ENCODE peak calls at places on chromosomes 6 and 20, in seven cellular contexts. T is nephron progenitor cell, K is fibroblast of the aortic adventitia, Z is epithelial cell of esophagus, C is upper lobe of left lung, W is dorsolateral prefrontal cortex, H is brain microvascular endothelial cell. Y is an unnamed sample.
A peak's percentile ranks its signal among the peaks of the same experiment; 100 is the strongest.

GRCh38 chr20:62499758-62500236 is 24.0 kb upstream of the GATA5 start:
- DNase-seq in T (no peak), K (no peak), Z (no peak), C (no peak), W (no peak), H (no peak), Y (no peak)

GRCh38 chr6:119112856-119113530 is 34.5 kb upstream of the FAM184A start:
- DNase-seq in T (no peak), K (peak; percentile 27), Z (no peak), C (no peak), W (no peak), H (no peak), Y (no peak)

GRCh38 chr6:28384143-28384533 is 15.4 kb downstream of the ZSCAN12 start:
- DNase-seq in T (no peak), K (no peak), Z (no peak), C (no peak), W (no peak), H (no peak), Y (no peak)

GRCh38 chr20:4076033-4076432 is 60.7 kb upstream of the RNF24 start:
- DNase-seq in T (no peak), K (no peak), Z (no peak), C (no peak), W (no peak), H (no peak), Y (no peak)

GRCh38 chr6:63440057-63440456 is 120.3 kb upstream of the LGSN start:
- DNase-seq in T (no peak), K (no peak), Z (no peak), C (no peak), W (no peak), H (no peak), Y (no peak)

GRCh38 chr6:127582777-127583462 is 5.9 kb downstream of the C6orf58 start:
- DNase-seq in T (no peak), K (peak; percentile 72), Z (peak; percentile 87), C (no peak), W (no peak), H (peak; percentile 75), Y (no peak)

GRCh38 chr6:128350416-128351254 is 169.8 kb downstream of the PTPRK start:
- DNase-seq in T (no peak), K (peak; percentile 21), Z (peak; percentile 87), C (no peak), W (no peak), H (peak; percentile 24), Y (no peak)

GRCh38 chr6:53014744-53015143 is 19.7 kb upstream of the GSTA4 start:
- DNase-seq in T (no peak), K (peak; percentile 57), Z (peak; percentile 17), C (no peak), W (no peak), H (no peak), Y (no peak)

GRCh38 chr6:12165297-12165696 is 124.9 kb upstream of the EDN1 start:
- DNase-seq in T (no peak), K (no peak), Z (no peak), C (no peak), W (no peak), H (no peak), Y (no peak)

GRCh38 chr6:22747576-22747975 is 178.2 kb downstream of the HDGFL1 start:
- DNase-seq in T (no peak), K (no peak), Z (no peak), C (no peak), W (no peak), H (no peak), Y (no peak)

GRCh38 chr20:51029963-51030930 is 7.3 kb upstream of the KCNG1 start:
- DNase-seq in T (no peak), K (peak; percentile 68), Z (no peak), C (no peak), W (no peak), H (no peak), Y (no peak)

GRCh38 chr6:1917628-1918371 is 308.1 kb downstream of the FOXC1 start:
- DNase-seq in T (no peak), K (peak; percentile 56), Z (peak; percentile 94), C (no peak), W (peak; percentile 55), H (peak; percentile 78), Y (no peak)

GRCh38 chr20:4329232-4329631 is 313.9 kb upstream of the RNF24 start:
- DNase-seq in T (no peak), K (no peak), Z (no peak), C (no peak), W (no peak), H (no peak), Y (no peak)

GRCh38 chr6:95087394-95088097 is 489.8 kb upstream of the MANEA start:
- DNase-seq in T (no peak), K (peak; percentile 91), Z (peak; percentile 96), C (no peak), W (no peak), H (peak; percentile 78), Y (no peak)

GRCh38 chr6:161631676-161632194 is 357.9 kb upstream of the AGPAT4 start:
- DNase-seq in T (no peak), K (peak; percentile 59), Z (no peak), C (no peak), W (no peak), H (peak; percentile 86), Y (no peak)

GRCh38 chr20:1885940-1886693 is 9.1 kb upstream of the SIRPA start:
- DNase-seq in T (no peak), K (no peak), Z (no peak), C (no peak), W (no peak), H (no peak), Y (no peak)

GRCh38 chr20:47296950-47297349 is 59.5 kb downstream of the ZMYND8 start:
- DNase-seq in T (no peak), K (peak; percentile 20), Z (no peak), C (no peak), W (no peak), H (no peak), Y (no peak)

GRCh38 chr20:4856022-4856755 is 134.5 kb downstream of the PRND start:
- DNase-seq in T (no peak), K (no peak), Z (no peak), C (no peak), W (no peak), H (no peak), Y (no peak)

GRCh38 chr6:14211596-14211961 is 94.0 kb downstream of the CD83 start:
- DNase-seq in T (peak; percentile 51), K (peak; percentile 44), Z (peak; percentile 31), C (peak; percentile 59), W (peak; percentile 11), H (peak; percentile 23), Y (no peak)

GRCh38 chr6:120410586-120410985 is 923.7 kb downstream of the TBC1D32 start:
- DNase-seq in T (no peak), K (no peak), Z (peak; percentile 32), C (no peak), W (no peak), H (no peak), Y (no peak)

DNA sequence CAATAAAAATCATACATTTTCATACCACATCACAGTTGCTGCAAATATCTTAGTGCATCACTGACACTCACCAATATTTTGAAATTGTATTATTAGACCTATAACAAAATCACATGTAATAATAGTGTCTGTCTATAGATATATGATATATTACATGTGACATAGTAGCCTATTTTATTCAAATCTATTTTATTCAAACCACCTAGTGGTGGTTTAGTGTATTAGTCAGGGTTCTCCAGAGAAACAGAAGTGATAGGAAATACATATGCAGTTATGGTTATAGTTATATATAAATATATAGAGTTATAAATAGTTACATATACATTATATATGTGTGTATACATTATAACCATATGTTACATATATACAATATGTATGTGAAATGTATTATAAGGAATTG is 366.5 kb upstream of the ARID1B start:
- DNase-seq in T (no peak), K (no peak), Z (no peak), C (no peak), W (no peak), H (no peak), Y (no peak)
- TF ChIP-seq CTCF in T (peak; percentile 27), K (peak; percentile 4), Z (peak; percentile 8), C (no peak), W (peak; percentile 31), H (peak; percentile 4), Y (no peak)

DNA sequence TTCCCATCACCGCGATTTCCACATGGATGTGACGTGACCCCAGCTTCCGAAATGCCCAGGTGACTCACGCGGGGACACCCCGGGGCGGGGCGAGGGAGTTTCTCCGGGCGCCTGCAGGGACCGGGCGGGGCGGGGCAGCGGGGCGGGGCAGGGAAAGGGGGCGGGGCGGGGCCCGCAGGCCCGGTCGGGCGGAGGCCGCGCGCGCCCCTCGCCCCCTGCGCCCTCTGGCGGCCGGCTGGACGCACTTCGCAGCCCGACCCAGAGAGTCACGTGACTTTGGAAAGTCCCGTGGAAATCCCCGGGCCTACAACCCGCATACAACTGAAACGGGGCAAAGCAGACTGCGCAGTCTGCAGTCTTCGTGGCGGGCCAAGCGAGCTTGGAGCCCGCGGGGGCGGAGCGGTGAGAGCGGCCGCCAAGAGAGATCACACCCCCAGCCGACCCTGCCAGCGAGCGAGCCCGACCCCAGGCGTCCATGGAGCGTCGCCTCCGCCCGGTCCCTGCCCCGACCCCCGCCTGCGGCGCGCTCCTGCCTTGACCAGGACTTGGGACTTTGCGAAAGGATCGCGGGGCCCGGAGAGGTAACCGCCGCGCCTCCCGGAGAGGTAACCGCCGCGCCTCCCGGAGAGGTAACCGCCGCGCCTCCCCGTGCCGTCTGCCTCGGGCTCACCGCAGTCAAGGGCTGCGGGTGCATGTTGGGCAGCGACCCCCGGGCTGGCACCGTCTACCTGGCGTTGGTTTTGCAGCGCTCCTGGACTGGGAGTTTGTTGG is at the start of gene TNFAIP3:
- DNase-seq in T (peak; percentile 90), K (peak; percentile 95), Z (peak; percentile 95), C (peak; percentile 96), W (peak; percentile 72), H (peak; percentile 91), Y (peak; percentile 80)
- TF ChIP-seq CTCF in T (peak; percentile 43), K (peak; percentile 64), Z (peak; percentile 53), C (peak; percentile 98), W (peak; percentile 86), H (peak; percentile 69), Y (peak; percentile 70)

DNA sequence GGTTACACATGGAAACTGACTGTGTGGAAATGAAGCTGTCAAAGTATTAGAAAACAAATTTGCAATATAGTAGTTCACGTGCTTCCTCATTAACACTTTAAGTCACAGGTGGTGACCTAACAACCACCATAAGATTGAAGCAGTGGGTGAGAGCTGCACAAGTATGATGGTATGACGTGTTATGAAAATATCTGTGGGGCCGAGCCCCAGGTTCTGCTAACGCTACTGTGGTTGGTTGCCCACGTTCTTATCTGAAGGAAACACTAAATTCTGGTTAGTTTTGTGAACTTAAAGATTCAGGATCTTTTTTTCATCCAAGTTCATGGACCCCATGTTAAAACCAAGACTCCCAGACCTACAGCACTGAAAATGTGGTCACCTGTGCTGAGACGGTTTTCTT is 243.0 kb upstream of the RIN2 start:
- DNase-seq in T (no peak), K (no peak), Z (no peak), C (no peak), W (no peak), H (no peak), Y (no peak)
- TF ChIP-seq CTCF in T (no peak), K (no peak), Z (no peak), C (no peak), W (no peak), H (no peak), Y (no peak)

DNA sequence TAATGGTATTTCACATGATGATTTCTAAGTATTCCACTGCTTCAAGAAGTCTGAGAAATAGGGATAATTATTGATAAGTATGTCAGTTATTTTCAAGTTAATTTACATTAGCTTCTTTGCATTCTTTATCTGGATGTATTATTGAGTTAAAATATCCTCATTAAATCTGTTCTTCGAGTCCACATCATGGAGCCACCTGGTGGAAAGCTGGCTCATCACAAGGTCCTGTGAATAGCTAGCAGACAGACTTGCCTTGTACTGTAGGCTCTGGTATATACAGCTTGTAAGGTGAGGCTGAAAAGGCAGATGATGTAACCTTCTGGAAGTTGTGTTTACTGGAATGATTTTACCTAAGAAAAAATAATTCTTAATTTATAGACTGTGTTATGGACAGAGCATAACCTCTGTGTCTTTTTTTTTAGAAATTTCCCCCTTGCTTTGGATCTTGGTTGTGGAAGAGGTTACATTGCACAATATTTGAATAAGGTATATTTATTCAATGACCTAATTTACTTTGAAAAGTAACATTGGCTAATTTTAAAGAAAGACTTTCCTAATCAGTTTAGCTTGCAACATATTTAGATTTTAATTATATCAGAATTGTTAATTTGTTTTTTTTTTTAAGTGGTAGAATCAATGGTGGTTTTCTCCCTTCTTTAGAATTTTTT is 3.5 kb downstream of the NDUFAF5 start:
- DNase-seq in T (peak; percentile 37), K (peak; percentile 64), Z (peak; percentile 80), C (peak; percentile 55), W (peak; percentile 27), H (peak; percentile 77), Y (no peak)
- TF ChIP-seq CTCF in T (peak; percentile 52), K (peak; percentile 69), Z (peak; percentile 82), C (peak; percentile 21), W (peak; percentile 56), H (peak; percentile 78), Y (peak; percentile 72)